ENCODE peak calls at places on chromosome 4, in eight cellular contexts. J is tibial artery, I is epithelial cell of esophagus, C is Caco-2, K is stomach, R is thyroid gland, P is MM.1S, L is thoracic aorta. T is an unnamed sample.

GRCh38 chr4:155629183-155629825 is 37.3 kb upstream of the GUCY1A1 start:
- DNase-seq in R (no peak), K (no peak), C (no peak), L (no peak), I (peak; percentile 24), J (no peak), P (no peak), T (peak; percentile 25)

GRCh38 chr4:125432078-125432477 is 117.3 kb downstream of the FAT4 start:
- DNase-seq in J (no peak), R (no peak), C (peak; percentile 3), P (no peak), K (no peak), I (peak; percentile 1), L (no peak), T (peak; percentile 12)

GRCh38 chr4:26048378-26048882 is 134.4 kb downstream of the SMIM20 start:
- DNase-seq in P (no peak), I (peak; percentile 86), R (no peak), K (no peak), J (peak; percentile 87), L (peak; percentile 47), C (no peak), T (peak; percentile 94)

GRCh38 chr4:183200453-183200852 is 101.4 kb downstream of the WWC2 start:
- DNase-seq in R (peak; percentile 91), I (peak; percentile 92), J (peak; percentile 71), C (no peak), P (no peak), K (peak; percentile 79), L (no peak), T (peak; percentile 92)

GRCh38 chr4:162683659-162684370 is 482.9 kb downstream of the NAF1 start:
- DNase-seq in K (no peak), P (no peak), J (no peak), L (no peak), C (peak; percentile 53), R (no peak), I (peak; percentile 69), T (no peak)

GRCh38 chr4:176186721-176187395 is 8.5 kb downstream of the SPATA4 start:
- DNase-seq in L (no peak), K (no peak), P (no peak), J (no peak), I (no peak), R (no peak), C (no peak), T (peak; percentile 33)

GRCh38 chr4:99300934-99301333 is 10.1 kb upstream of the ADH1A start:
- DNase-seq in R (peak; percentile 64), J (peak; percentile 93), L (peak; percentile 74), C (no peak), I (peak; percentile 81), K (peak; percentile 68), P (no peak), T (peak; percentile 100)

GRCh38 chr4:182017038-182017437 is 226.2 kb upstream of the TENM3 start:
- DNase-seq in P (no peak), R (peak; percentile 68), J (no peak), I (no peak), K (no peak), L (no peak), C (no peak), T (no peak)

GRCh38 chr4:175127314-175127713 is 209.2 kb downstream of the ADAM29 start:
- DNase-seq in R (no peak), I (peak; percentile 85), L (no peak), J (no peak), K (no peak), C (no peak), P (no peak), T (no peak)

GRCh38 chr4:146976145-146976544 is 30.5 kb upstream of the TTC29 start:
- DNase-seq in I (no peak), L (no peak), J (no peak), P (no peak), R (no peak), K (no peak), C (no peak), T (no peak)

GRCh38 chr4:76376534-76376933 is 44.4 kb downstream of the CCDC158 start:
- DNase-seq in L (no peak), J (no peak), I (no peak), R (no peak), K (no peak), P (no peak), C (no peak), T (no peak)

GRCh38 chr4:76803522-76803921 is 94.4 kb downstream of the SOWAHB start:
- DNase-seq in J (no peak), C (no peak), P (no peak), L (no peak), R (no peak), K (no peak), I (peak; percentile 97), T (peak; percentile 97)

GRCh38 chr4:11002961-11003360 is 318.4 kb upstream of the CLNK start:
- DNase-seq in K (no peak), J (no peak), I (no peak), P (no peak), L (no peak), C (no peak), R (no peak), T (no peak)

GRCh38 chr4:68373513-68373912 is 23.6 kb upstream of the YTHDC1 start:
- DNase-seq in K (peak; percentile 65), P (no peak), R (peak; percentile 67), C (no peak), L (peak; percentile 13), I (peak; percentile 73), J (peak; percentile 88), T (peak; percentile 78)

GRCh38 chr4:127759893-127760292 is 22.2 kb upstream of the HSPA4L start:
- DNase-seq in I (peak; percentile 64), R (no peak), K (no peak), L (no peak), C (no peak), P (no peak), J (no peak), T (no peak)

GRCh38 chr4:101081695-101082369 is 265.5 kb downstream of the PPP3CA start:
- DNase-seq in K (no peak), L (no peak), J (no peak), I (peak; percentile 54), P (no peak), C (no peak), R (no peak), T (no peak)

GRCh38 chr4:95585016-95585695 is 36.4 kb upstream of the UNC5C start:
- DNase-seq in I (peak; percentile 78), C (no peak), J (no peak), K (no peak), R (no peak), L (no peak), P (no peak), T (no peak)

GRCh38 chr4:10161840-10162239 is 45.2 kb upstream of the WDR1 start:
- DNase-seq in K (no peak), I (no peak), C (no peak), J (peak; percentile 35), R (no peak), P (no peak), L (no peak), T (no peak)

GRCh38 chr4:76108467-76109181 is 34.1 kb downstream of the ART3 start:
- DNase-seq in R (no peak), L (no peak), K (no peak), I (peak; percentile 45), P (peak; percentile 27), J (no peak), C (peak; percentile 18), T (no peak)

DNA sequence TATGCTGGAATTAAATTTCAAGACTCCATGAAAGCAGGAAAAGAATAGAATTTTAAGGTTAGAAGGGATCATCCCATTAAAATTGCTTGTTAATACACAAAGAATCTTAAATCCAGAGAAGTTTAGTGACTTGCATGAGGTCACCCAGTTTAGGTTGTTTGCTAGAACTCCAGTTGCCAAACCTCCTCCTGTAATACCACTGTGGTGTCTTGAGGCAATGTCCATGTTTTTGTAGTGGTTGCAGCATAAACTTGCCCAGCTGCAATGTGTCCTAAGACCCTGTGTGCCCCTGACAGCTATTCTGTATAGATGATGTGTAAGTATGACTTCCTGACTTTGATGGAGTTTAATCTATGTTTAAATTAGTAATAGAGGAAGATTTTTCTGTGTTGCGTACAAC is 6.3 kb downstream of the SFRP2 start:
- DNase-seq in J (no peak), C (no peak), L (no peak), K (no peak), I (no peak), P (no peak), R (no peak), T (peak; percentile 21)
- H3K4me3 ChIP-seq in J (no peak overlapping the region), C (no peak overlapping the region), L (no peak overlapping the region), K (no peak overlapping the region), I (no peak overlapping the region), P (no peak overlapping the region), R (no peak overlapping the region), T (no peak overlapping the region)

GRCh38 chr4:185015108-185015507 is 3.2 kb upstream of the HELT start:
- DNase-seq in P (no peak), K (no peak), I (no peak), R (no peak), C (no peak), J (no peak), L (no peak), T (no peak)

GRCh38 chr4:185016946-185017797 is 1.1 kb upstream of the HELT start:
- DNase-seq in C (no peak), I (peak; percentile 35), K (no peak), J (no peak), P (no peak), L (no peak), R (no peak), T (peak; percentile 9)

GRCh38 chr4:185017964-185018772 is at the start of gene HELT:
- DNase-seq in K (no peak), P (no peak), I (no peak), J (no peak), R (no peak), C (no peak), L (no peak), T (no peak)

GRCh38 chr4:185013715-185014114 is 4.6 kb upstream of the HELT start:
- DNase-seq in P (no peak), C (no peak), L (no peak), R (no peak), K (no peak), I (peak; percentile 13), J (no peak), T (no peak)

GRCh38 chr4:185016101-185016940 is 2.0 kb upstream of the HELT start:
- DNase-seq in P (no peak), I (no peak), L (no peak), C (no peak), J (no peak), R (no peak), K (no peak), T (no peak)
- H3K4me3 ChIP-seq in P (no peak overlapping the region), I (no peak overlapping the region), L (no peak overlapping the region), C (no peak overlapping the region), J (no peak overlapping the region), R (no peak overlapping the region), K (no peak overlapping the region), T (no peak overlapping the region)

DNA sequence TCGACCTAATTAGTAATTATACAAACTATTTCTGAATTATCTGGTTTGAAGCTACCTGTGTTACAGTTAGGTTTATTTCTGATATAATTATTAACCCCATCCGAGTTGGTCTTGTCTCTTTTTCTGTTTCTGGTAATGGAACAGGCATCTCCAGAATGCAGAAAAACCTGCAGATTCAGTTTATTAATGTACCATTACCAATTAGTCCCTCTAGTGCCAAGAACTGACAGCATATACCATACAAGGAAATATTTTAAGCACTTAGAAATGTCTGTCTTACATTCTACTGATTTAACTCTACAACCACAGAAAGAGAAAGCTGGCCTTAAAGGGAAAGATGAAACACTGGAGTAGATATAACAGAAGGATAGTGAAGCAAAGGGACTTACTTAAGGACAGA is 570.6 kb downstream of the CENPC start:
- DNase-seq in J (no peak), C (peak; percentile 5), L (no peak), K (no peak), R (no peak), P (no peak), I (peak; percentile 67), T (no peak)
- H3K4me3 ChIP-seq in J (no peak overlapping the region), C (no peak overlapping the region), L (no peak overlapping the region), K (no peak overlapping the region), R (no peak overlapping the region), P (no peak overlapping the region), I (no peak overlapping the region), T (no peak overlapping the region)

GRCh38 chr4:64405761-64406160 is 3.5 kb downstream of the TECRL start:
- DNase-seq in L (no peak), J (no peak), C (no peak), I (no peak), R (no peak), P (no peak), K (no peak), T (no peak)
- H3K4me3 ChIP-seq in L (no peak overlapping the region), J (no peak overlapping the region), C (no peak overlapping the region), I (no peak overlapping the region), R (no peak overlapping the region), P (no peak overlapping the region), K (no peak overlapping the region), T (no peak overlapping the region)